ENCODE peak calls at places on chromosome 4, in six cellular contexts. Y is left ventricle myocardium inferior; O is substantia nigra; U is CD8-positive, alpha-beta T cell; F is brain microvascular endothelial cell; I is MM.1S. D is an unnamed sample.

GRCh38 chr4:113339430-113339813 is 290.0 kb downstream of the ANK2 start:
- DNase-seq in Y (no peak), O (no peak), U (no peak), F (no peak), I (no peak), D (no peak)

GRCh38 chr4:41887821-41888699 is 47.2 kb upstream of the TMEM33 start:
- DNase-seq in Y (no peak), O (no peak), U (peak), F (peak), I (peak), D (peak)

GRCh38 chr4:176920694-176921093 is 128.0 kb upstream of the VEGFC start:
- DNase-seq in Y (no peak), O (no peak), U (no peak), F (peak), I (no peak), D (no peak)

GRCh38 chr4:87038837-87039715 is 104.3 kb downstream of the AFF1 start:
- DNase-seq in Y (peak), O (peak), U (no peak), F (peak), I (no peak), D (no peak)

GRCh38 chr4:173490256-173490655 is 39.8 kb downstream of the HAND2 start:
- DNase-seq in Y (no peak), O (no peak), U (no peak), F (no peak), I (no peak), D (no peak)

GRCh38 chr4:109701566-109702399 is 1.5 kb downstream of the CASP6 start:
- DNase-seq in Y (no peak), O (no peak), U (no peak), F (no peak), I (peak), D (peak)

GRCh38 chr4:89259435-89260028 is 48.1 kb downstream of the GPRIN3 start:
- DNase-seq in Y (no peak), O (no peak), U (no peak), F (no peak), I (no peak), D (no peak)

GRCh38 chr4:116005037-116005805 is 891.8 kb upstream of the NDST4 start:
- DNase-seq in Y (no peak), O (no peak), U (no peak), F (no peak), I (no peak), D (no peak)

GRCh38 chr4:126071346-126072333 is 756.9 kb downstream of the FAT4 start:
- DNase-seq in Y (no peak), O (no peak), U (no peak), F (peak), I (no peak), D (no peak)

GRCh38 chr4:169270156-169270809 is 473 bp downstream of the SH3RF1 start:
- DNase-seq in Y (peak), O (peak), U (no peak), F (no peak), I (peak), D (peak)

GRCh38 chr4:20700007-20700761 is at the start of gene PACRGL:
- DNase-seq in Y (peak), O (peak), U (peak), F (peak), I (peak), D (peak)
- H3K27ac ChIP-seq in Y (peak), O (peak), U (peak), F (peak), I (peak), D (peak)

DNA sequence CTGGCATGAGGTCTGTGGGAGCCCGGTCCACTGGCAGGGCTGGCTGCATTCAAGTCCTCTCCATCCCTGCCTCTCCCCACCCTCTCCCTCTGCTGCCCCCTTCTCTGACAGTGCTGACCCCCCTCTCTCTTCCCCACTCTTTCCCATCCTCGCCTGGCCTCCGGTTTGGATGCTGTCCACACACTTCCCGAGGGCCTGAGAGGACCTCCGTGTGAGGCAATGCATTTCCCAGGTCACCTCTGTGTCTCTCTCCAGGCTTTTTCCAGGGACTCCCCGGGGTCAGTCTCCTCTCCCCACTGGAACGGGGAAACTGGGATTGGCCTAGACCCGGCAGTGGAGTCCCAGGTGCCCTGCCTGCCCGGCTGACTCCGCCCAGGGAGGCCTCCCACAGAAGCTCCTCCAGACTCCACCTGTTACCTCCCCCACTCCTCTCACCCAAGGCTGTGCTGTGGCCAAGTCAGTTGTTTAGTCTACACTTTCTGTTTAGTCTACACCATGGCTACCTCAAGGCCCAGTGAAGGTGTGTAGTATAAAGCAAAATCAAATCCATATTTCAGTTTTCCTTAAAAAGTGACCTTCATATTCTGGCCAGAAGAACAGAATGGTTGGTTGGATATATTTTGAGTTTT is 146.8 kb downstream of the PTTG2 start:
- DNase-seq in Y (no peak), O (no peak), U (no peak), F (no peak), I (no peak), D (no peak)
- H3K27ac ChIP-seq in Y (no peak), O (no peak), U (no peak), F (peak), I (no peak), D (no peak)

DNA sequence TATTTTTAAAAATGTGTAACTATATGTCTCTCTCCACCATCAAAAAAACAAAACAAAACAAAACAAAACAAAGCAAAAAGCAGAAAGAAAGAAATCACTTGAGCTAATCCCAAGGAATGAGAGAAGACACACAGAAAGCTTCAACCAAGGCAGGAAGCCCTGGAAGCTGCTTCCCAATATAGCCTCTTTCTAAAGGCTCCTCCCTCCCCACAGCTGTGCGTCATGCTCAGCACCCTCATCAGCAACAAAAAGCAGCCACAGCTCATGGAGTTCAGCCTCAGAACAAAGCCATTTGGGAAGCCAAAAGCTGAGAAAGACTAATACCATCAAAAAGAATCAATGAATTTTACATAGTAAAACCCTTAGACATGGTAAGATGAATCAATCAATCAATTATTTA is 501.6 kb upstream of the SMIM31 start:
- DNase-seq in Y (no peak), O (peak), U (no peak), F (peak), I (no peak), D (no peak)
- H3K27ac ChIP-seq in Y (no peak), O (peak), U (no peak), F (no peak), I (no peak), D (no peak)

GRCh38 chr4:47483722-47484121 is 1.4 kb upstream of the ATP10D start:
- DNase-seq in Y (no peak), O (no peak), U (no peak), F (no peak), I (no peak), D (peak)
- H3K27ac ChIP-seq in Y (peak), O (no peak), U (no peak), F (no peak), I (no peak), D (peak)

DNA sequence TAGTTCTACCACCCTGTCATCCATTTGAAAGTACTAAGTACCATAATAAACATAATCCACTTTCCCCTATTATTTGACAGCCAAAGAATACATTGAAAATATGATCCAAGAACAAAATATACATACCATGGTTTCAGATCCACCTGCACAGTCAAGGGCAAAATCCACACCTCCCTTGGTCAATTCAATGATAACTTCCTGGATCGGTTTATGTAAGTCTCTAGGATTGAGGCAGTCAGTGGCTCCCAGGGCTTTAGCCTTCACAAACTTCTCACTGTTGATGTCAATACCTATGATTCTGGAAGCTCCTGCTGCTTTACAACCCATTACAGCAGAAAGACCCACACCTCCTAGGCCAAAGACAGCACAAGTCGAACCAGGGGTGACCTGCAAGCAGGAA is 12.7 kb downstream of the ADH4 start:
- DNase-seq in Y (no peak), O (no peak), U (no peak), F (no peak), I (no peak), D (no peak)
- H3K27ac ChIP-seq in Y (no peak), O (no peak), U (no peak), F (no peak), I (no peak), D (no peak)

DNA sequence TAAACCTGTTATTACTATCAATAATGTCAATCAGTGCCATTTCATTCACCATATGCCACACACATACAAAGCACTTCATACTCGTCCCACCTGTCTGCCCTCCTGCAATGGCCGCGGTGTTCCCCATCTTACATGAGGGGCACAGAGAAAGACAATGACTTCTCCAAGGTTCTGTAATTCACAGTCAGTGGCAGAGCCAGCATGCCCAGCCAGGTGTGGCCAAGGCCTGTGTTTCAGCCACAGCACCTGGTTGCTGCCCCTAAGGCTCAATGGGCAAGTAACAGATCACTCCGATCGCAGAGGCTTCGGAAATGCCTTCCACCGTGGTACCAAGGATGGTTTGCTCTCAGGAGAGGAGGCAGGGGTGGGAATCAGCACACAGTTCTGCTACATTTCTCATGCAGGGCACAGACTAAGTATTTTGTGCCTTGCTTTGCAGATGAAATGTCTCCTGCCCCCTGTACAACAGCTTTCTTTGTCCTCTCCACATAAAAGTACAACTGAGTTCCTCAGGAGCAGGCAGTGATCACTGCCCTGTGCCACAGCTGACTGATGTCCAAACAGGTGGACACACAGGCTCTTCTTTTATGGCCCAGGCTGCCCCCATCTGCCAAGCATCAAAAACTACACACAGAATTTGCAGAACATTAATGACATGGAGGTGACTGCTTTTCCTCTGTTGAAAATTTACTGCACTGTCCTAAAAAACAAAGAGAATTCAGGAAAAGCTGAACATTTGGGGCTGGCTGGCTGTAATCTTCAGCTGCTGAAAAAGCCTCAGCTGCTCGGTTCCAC is 10.8 kb downstream of the AFAP1 start:
- DNase-seq in Y (no peak), O (peak), U (no peak), F (no peak), I (no peak), D (no peak)
- H3K27ac ChIP-seq in Y (no peak), O (no peak), U (no peak), F (no peak), I (no peak), D (no peak)

DNA sequence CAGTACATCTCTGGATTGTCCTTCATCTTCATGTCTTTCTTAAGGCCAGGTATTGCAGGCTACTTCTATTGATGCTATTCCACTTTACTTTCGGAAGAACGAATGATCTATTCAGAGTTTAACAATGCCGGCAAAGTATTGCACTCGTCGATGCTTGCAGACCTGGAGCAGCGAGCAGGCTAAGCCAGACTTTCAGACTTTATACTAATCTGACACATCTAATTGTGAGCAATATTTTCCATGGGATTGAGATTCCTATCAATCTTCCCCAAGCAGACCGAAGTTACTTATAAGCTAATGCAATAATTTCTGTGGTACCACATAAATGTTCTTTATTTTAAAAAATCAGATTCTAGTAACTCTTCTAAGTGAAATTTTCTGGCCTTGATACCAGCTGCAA is 1.6 kb downstream of the EMCN start:
- DNase-seq in Y (no peak), O (no peak), U (no peak), F (no peak), I (no peak), D (no peak)
- H3K27ac ChIP-seq in Y (peak), O (no peak), U (no peak), F (no peak), I (no peak), D (no peak)

GRCh38 chr4:82125170-82125862 is 248.5 kb downstream of the HNRNPD start:
- DNase-seq in Y (no peak), O (no peak), U (no peak), F (no peak), I (no peak), D (no peak)
- H3K27ac ChIP-seq in Y (no peak), O (no peak), U (no peak), F (no peak), I (no peak), D (no peak)

GRCh38 chr4:94536649-94537464 is 85.1 kb downstream of the PDLIM5 start:
- DNase-seq in Y (no peak), O (no peak), U (no peak), F (no peak), I (no peak), D (no peak)
- H3K27ac ChIP-seq in Y (peak), O (no peak), U (no peak), F (peak), I (no peak), D (no peak)

D was measured in Karpas-422.